ENCODE peak calls at places on chromosomes 4 and X, in six cellular contexts. W, T, R, Z, F and B are unnamed samples.

GRCh38 chrX:48989483-48989882 is 12.6 kb downstream of the GRIPAP1 start:
- DNase-seq in W (no peak), T (no peak), R (no peak), Z (no peak), F (no peak), B (no peak)

GRCh38 chr4:10582059-10582686 is 102.4 kb downstream of the CLNK start:
- DNase-seq in W (no peak), T (peak), R (peak), Z (peak), F (peak), B (no peak)

GRCh38 chr4:155614111-155614762 is 52.4 kb upstream of the GUCY1A1 start:
- DNase-seq in W (no peak), T (no peak), R (peak), Z (no peak), F (no peak), B (no peak)

GRCh38 chrX:134026732-134027311 is 41.4 kb upstream of the GPC3 start:
- DNase-seq in W (no peak), T (peak), R (peak), Z (peak), F (no peak), B (peak)

GRCh38 chr4:30792616-30793015 is 72.4 kb downstream of the PCDH7 start:
- DNase-seq in W (no peak), T (no peak), R (no peak), Z (no peak), F (no peak), B (no peak)

GRCh38 chr4:139530833-139531427 is 25.1 kb downstream of the SETD7 start:
- DNase-seq in W (no peak), T (peak), R (peak), Z (peak), F (no peak), B (no peak)

GRCh38 chr4:148800943-148801342 is 358.7 kb upstream of the NR3C2 start:
- DNase-seq in W (no peak), T (no peak), R (no peak), Z (no peak), F (no peak), B (no peak)

GRCh38 chr4:113636877-113637276 is 124.7 kb downstream of the CAMK2D start:
- DNase-seq in W (no peak), T (peak), R (peak), Z (no peak), F (peak), B (no peak)

GRCh38 chr4:71229477-71230257 is 109.2 kb upstream of the SLC4A4 start:
- DNase-seq in W (no peak), T (peak), R (peak), Z (peak), F (no peak), B (no peak)

GRCh38 chr4:188220006-188220405 is 80.8 kb downstream of the TRIML1 start:
- DNase-seq in W (no peak), T (no peak), R (no peak), Z (no peak), F (no peak), B (no peak)

GRCh38 chrX:13197961-13198761 is 121.7 kb downstream of the ATXN3L start:
- DNase-seq in W (no peak), T (no peak), R (no peak), Z (no peak), F (no peak), B (no peak)

GRCh38 chr4:154822775-154823174 is 41.7 kb downstream of the RBM46 start:
- DNase-seq in W (no peak), T (peak), R (peak), Z (no peak), F (peak), B (no peak)

GRCh38 chrX:49958727-49959126 is 36.3 kb downstream of the CLCN5 start:
- DNase-seq in W (no peak), T (no peak), R (no peak), Z (no peak), F (no peak), B (no peak)

GRCh38 chr4:120769227-120769626 is 153.3 kb downstream of the PRDM5 start:
- DNase-seq in W (no peak), T (peak), R (peak), Z (no peak), F (peak), B (peak)

GRCh38 chrX:79107891-79108718 is 36.4 kb upstream of the GPR174 start:
- DNase-seq in W (no peak), T (peak), R (peak), Z (no peak), F (no peak), B (no peak)

GRCh38 chr4:109440948-109441347 is 7.3 kb downstream of the SEC24B start:
- DNase-seq in W (no peak), T (peak), R (peak), Z (no peak), F (no peak), B (no peak)

GRCh38 chr4:1198070-1198844 is 25.9 kb upstream of the SPON2 start:
- DNase-seq in W (no peak), T (peak), R (peak), Z (peak), F (no peak), B (no peak)

DNA sequence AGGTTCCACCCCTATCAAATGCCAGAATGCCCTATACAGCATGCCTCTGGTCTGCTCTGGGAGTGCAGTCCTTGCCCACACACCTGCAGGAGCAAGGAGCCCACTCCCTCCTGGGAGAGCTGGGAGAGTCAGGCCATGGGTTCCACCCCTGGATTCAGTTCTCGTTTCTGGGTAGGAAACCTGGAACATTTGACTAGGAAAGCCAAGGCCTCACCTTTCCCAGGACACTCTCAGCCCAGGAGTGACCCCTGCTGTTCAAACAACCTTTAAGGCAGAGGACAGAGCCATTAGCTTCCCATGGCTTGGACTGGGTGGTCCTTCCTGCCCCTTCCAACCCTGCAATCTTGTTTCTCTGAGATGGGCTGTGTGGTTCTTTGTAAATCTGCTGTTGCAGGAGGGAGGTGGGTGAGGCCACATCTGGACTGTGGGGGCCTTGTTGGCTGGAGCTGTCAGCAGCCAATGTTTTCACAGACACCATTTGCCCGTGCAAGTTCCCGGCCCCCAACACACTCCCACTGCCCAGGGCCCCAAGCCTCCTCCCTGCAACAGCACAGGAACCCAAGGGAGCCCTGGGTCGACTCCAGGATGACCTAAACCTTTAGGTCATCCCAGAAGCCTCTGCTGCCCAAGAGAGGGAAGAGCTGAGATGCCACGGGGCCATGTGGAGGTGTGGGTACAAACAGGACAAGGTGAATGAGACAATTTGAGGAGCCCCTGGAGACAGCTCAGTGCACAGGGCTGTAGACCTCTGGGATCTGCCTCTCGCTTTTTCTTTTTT is 104.4 kb downstream of the PJA1 start:
- DNase-seq in W (peak), T (peak), R (peak), Z (peak), F (no peak), B (no peak)
- TF ChIP-seq CTCF in W (peak), T (peak), R (no peak), Z (no peak), F (peak), B (peak)

GRCh38 chr4:74932010-74932409 is 906 bp upstream of the PARM1 start:
- DNase-seq in W (no peak), T (no peak), R (no peak), Z (no peak), F (no peak), B (no peak)

GRCh38 chr4:74934016-74934821 is 1.3 kb downstream of the PARM1 start:
- DNase-seq in W (peak), T (peak), R (peak), Z (peak), F (no peak), B (no peak)

GRCh38 chr4:74932832-74933561 is at the start of gene PARM1:
- DNase-seq in W (peak), T (peak), R (peak), Z (peak), F (peak), B (no peak)

GRCh38 chr4:74933562-74934015 is 673 bp downstream of the PARM1 start:
- DNase-seq in W (peak), T (peak), R (peak), Z (peak), F (no peak), B (no peak)

GRCh38 chr4:74934822-74935326 is 2.0 kb downstream of the PARM1 start:
- DNase-seq in W (no peak), T (no peak), R (no peak), Z (no peak), F (no peak), B (no peak)
- H3K4me3 ChIP-seq in W (peak), T (no peak), R (no peak), Z (peak), F (no peak), B (peak)

DNA sequence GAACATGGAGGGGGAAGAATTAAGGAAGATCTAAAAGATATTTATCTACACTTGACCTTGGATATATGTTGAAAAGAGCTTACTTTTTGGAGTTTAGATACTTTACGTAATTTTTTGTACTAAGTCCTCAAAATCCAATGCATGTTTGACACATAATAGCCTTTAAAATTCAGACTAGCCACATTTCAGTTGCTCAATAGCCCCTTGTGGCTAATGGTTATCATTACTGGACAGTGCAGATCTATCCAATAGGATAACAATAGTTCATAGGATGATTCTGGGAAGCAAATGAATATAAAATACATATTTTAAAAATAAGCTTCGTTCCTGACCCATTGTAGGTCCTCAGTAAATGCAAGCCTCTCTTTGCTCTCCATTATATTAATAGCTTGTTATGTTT is 13.8 kb downstream of the AP1AR start:
- DNase-seq in W (no peak), T (peak), R (peak), Z (no peak), F (no peak), B (no peak)
- TF ChIP-seq CTCF in W (no peak), T (peak), R (no peak), Z (no peak), F (peak), B (peak)

GRCh38 chr4:77861500-77861899 is 1.1 kb upstream of the MRPL1 start:
- DNase-seq in W (no peak), T (peak), R (peak), Z (no peak), F (no peak), B (no peak)
- H3K4me3 ChIP-seq in W (peak), T (peak), R (peak), Z (peak), F (peak), B (peak)

GRCh38 chr4:117574085-117574484 is 460.2 kb upstream of the NDST3 start:
- DNase-seq in W (no peak), T (no peak), R (no peak), Z (no peak), F (no peak), B (no peak)
- TF ChIP-seq CTCF in W (no peak), T (no peak), R (no peak), Z (no peak), F (no peak), B (no peak)

GRCh38 chr4:104425003-104425402 is 69.7 kb downstream of the CXXC4 start:
- DNase-seq in W (no peak), T (no peak), R (no peak), Z (no peak), F (no peak), B (no peak)
- H3K4me3 ChIP-seq in W (peak), T (peak), R (no peak), Z (peak), F (no peak), B (peak)